ENCODE peak calls at places on chromosomes 11 and 22, in ten cellular contexts. A, T, G, Q, K, Y, H, V, O and S are unnamed samples.
A peak's percentile ranks its signal among the peaks of the same experiment; 100 is the strongest.

GRCh38 chr11:34519595-34520235 is 6.1 kb upstream of the ELF5 start:
- DNase-seq in K (no peak), V (no peak), A (no peak), G (no peak), Q (no peak), O (no peak), T (no peak), H (no peak), Y (no peak), S (no peak)

GRCh38 chr11:4713241-4713640 is 8.7 kb downstream of the MMP26 start:
- DNase-seq in T (no peak), A (no peak), Q (no peak), G (peak; percentile 1), V (no peak), H (no peak), O (no peak), K (no peak), Y (no peak), S (no peak)

GRCh38 chr11:60251485-60252207 is 8.7 kb upstream of the MS4A4E start:
- DNase-seq in Q (no peak), H (no peak), A (peak; percentile 59), Y (no peak), O (peak; percentile 0), V (peak; percentile 24), K (peak; percentile 11), T (no peak), G (peak; percentile 7), S (no peak)

GRCh38 chr22:20738394-20739089 is 35.4 kb upstream of the SERPIND1 start:
- DNase-seq in T (no peak), H (no peak), O (no peak), K (no peak), V (no peak), Y (no peak), G (no peak), A (no peak), Q (no peak), S (no peak)

GRCh38 chr11:60078742-60079141 is 9.7 kb upstream of the MS4A2 start:
- DNase-seq in K (no peak), Y (no peak), V (no peak), G (no peak), T (no peak), H (no peak), A (no peak), Q (no peak), O (no peak), S (no peak)

GRCh38 chr11:56910046-56910753 is 78.5 kb upstream of the OR5AK2 start:
- DNase-seq in Q (no peak), V (no peak), K (no peak), T (no peak), Y (no peak), H (peak; percentile 59), A (no peak), O (no peak), G (no peak), S (no peak)

GRCh38 chr22:30253205-30253852 is 6.8 kb upstream of the LIF start:
- DNase-seq in Y (peak; percentile 56), Q (no peak), H (peak; percentile 76), O (peak; percentile 54), V (no peak), K (no peak), G (peak; percentile 71), T (no peak), A (no peak), S (peak; percentile 62)

GRCh38 chr11:2211113-2211971 is 39.7 kb upstream of the TH start:
- DNase-seq in V (peak; percentile 37), Y (peak; percentile 8), Q (no peak), K (no peak), G (no peak), T (no peak), H (peak; percentile 78), O (no peak), A (no peak), S (no peak)

GRCh38 chr11:94658386-94658785 is 91.2 kb downstream of the PIWIL4 start:
- DNase-seq in K (no peak), Q (no peak), G (no peak), H (no peak), O (no peak), T (no peak), Y (no peak), A (no peak), V (no peak), S (no peak)

GRCh38 chr11:129643031-129643721 is 172.5 kb upstream of the TMEM45B start:
- DNase-seq in A (no peak), H (no peak), Y (no peak), T (no peak), O (peak; percentile 21), V (no peak), K (no peak), Q (no peak), G (peak; percentile 83), S (peak; percentile 38)

GRCh38 chr11:70519117-70519516 is 120.8 kb downstream of the CTTN start:
- DNase-seq in A (peak; percentile 63), Y (no peak), K (no peak), T (no peak), Q (no peak), H (no peak), O (no peak), G (no peak), V (peak; percentile 27), S (no peak)

GRCh38 chr22:38415561-38416321 is 39.3 kb downstream of the KCNJ4 start:
- DNase-seq in G (no peak), O (no peak), H (no peak), A (no peak), Y (no peak), Q (peak; percentile 30), V (no peak), K (no peak), T (no peak), S (no peak)

GRCh38 chr11:125554038-125554437 is 15.2 kb upstream of the EI24 start:
- DNase-seq in A (no peak), V (peak; percentile 13), O (no peak), T (no peak), G (no peak), K (no peak), Y (no peak), Q (no peak), H (no peak), S (no peak)

GRCh38 chr22:24067587-24068376 is 56.7 kb downstream of the CABIN1 start:
- DNase-seq in O (no peak), K (no peak), A (no peak), Y (no peak), G (no peak), T (no peak), Q (no peak), V (no peak), H (peak; percentile 50), S (no peak)

GRCh38 chr11:69213315-69213714 is 57.6 kb downstream of the SMIM38 start:
- DNase-seq in K (no peak), Y (no peak), V (no peak), T (no peak), O (no peak), A (peak; percentile 40), G (no peak), H (no peak), Q (no peak), S (no peak)

GRCh38 chr11:67242548-67242947 is 23.7 kb upstream of the GRK2 start:
- DNase-seq in K (no peak), O (no peak), H (no peak), Q (no peak), Y (no peak), A (no peak), V (no peak), T (no peak), G (no peak), S (no peak)
- H3K4me3 ChIP-seq in K (peak overlapping the region; percentile 94), O (no peak overlapping the region), H (no peak overlapping the region), Q (peak overlapping the region; percentile 62), Y (no peak overlapping the region), A (peak overlapping the region; percentile 83), V (no peak overlapping the region), T (no peak overlapping the region), G (no peak overlapping the region), S (no peak overlapping the region)

GRCh38 chr22:50009765-50010675 is 2.5 kb downstream of the IL17REL start:
- DNase-seq in Q (no peak), T (no peak), V (no peak), G (no peak), H (no peak), O (no peak), K (no peak), Y (no peak), A (no peak), S (no peak)
- H3K4me3 ChIP-seq in Q (no peak overlapping the region), T (no peak overlapping the region), V (no peak overlapping the region), G (no peak overlapping the region), H (no peak overlapping the region), O (no peak overlapping the region), K (no peak overlapping the region), Y (no peak overlapping the region), A (peak overlapping the region; percentile 63), S (no peak overlapping the region)

GRCh38 chr11:104200688-104201087 is 36.7 kb upstream of the PDGFD start:
- DNase-seq in O (no peak), T (no peak), G (no peak), Q (no peak), Y (no peak), V (no peak), A (no peak), H (no peak), K (no peak), S (no peak)
- H3K4me3 ChIP-seq in O (no peak overlapping the region), T (no peak overlapping the region), G (no peak overlapping the region), Q (no peak overlapping the region), Y (no peak overlapping the region), V (no peak overlapping the region), A (no peak overlapping the region), H (no peak overlapping the region), K (no peak overlapping the region), S (no peak overlapping the region)

GRCh38 chr11:120324932-120325810 is at the start of gene TLCD5:
- DNase-seq in H (no peak), T (no peak), V (peak; percentile 54), K (no peak), O (peak; percentile 72), A (peak; percentile 45), G (peak; percentile 86), Q (peak; percentile 53), Y (peak; percentile 72), S (peak; percentile 52)

GRCh38 chr11:120327311-120327710 is 2.2 kb downstream of the TLCD5 start:
- DNase-seq in K (no peak), Q (no peak), A (no peak), V (no peak), T (no peak), Y (no peak), O (no peak), H (no peak), G (no peak), S (no peak)

GRCh38 chr11:120329556-120329955 is 4.5 kb downstream of the TLCD5 start:
- DNase-seq in A (no peak), H (no peak), T (no peak), G (no peak), K (no peak), Q (no peak), Y (no peak), V (no peak), O (no peak), S (no peak)

GRCh38 chr11:120326845-120327281 is 1.8 kb downstream of the TLCD5 start:
- DNase-seq in T (no peak), Q (no peak), V (no peak), Y (no peak), G (no peak), A (no peak), O (peak; percentile 19), K (no peak), H (no peak), S (no peak)

DNA sequence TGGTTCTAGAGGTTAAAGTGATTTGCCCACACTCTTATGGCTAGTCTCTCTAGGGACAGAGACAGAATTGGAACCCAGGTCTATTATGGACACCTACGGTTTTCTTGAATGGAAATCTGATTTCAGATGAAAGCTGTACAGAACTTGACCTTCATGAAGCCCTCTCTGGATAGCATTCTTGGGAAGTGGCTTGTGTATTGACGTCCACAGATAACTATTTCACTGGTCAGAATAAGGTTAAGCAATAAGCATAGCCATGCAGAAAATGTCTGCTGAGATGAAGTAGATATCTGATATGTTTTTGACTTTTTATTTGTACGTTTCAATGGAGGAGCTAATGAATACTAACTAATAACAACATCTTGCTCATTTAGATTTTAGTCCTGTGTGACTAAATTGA is 1.1 kb downstream of the TLCD5 start:
- DNase-seq in H (no peak), A (no peak), T (no peak), G (peak; percentile 63), Q (no peak), V (no peak), O (peak; percentile 68), Y (no peak), K (no peak), S (peak; percentile 80)
- H3K4me3 ChIP-seq in H (no peak overlapping the region), A (no peak overlapping the region), T (peak overlapping the region; percentile 54), G (peak overlapping the region; percentile 78), Q (peak overlapping the region; percentile 59), V (peak overlapping the region; percentile 67), O (no peak overlapping the region), Y (peak overlapping the region; percentile 65), K (peak overlapping the region; percentile 8), S (peak overlapping the region; percentile 77)